ENCODE peak calls at places on chromosome 14, in four cellular contexts. One of them, this sample, is unnamed.

GRCh38 chr14:58133739-58134138 is 18.3 kb downstream of the ARMH4 start:
- DNase-seq in GM12865: no peak
- DNase-seq in PC-3: peak; percentile 97
- DNase-seq in heart right ventricle: no peak
- DNase-seq in this sample: peak; percentile 89

GRCh38 chr14:54106802-54107377 is 150.3 kb upstream of the BMP4 start:
- DNase-seq in GM12865: no peak
- DNase-seq in PC-3: peak; percentile 99
- DNase-seq in heart right ventricle: no peak
- DNase-seq in this sample: no peak

GRCh38 chr14:37436519-37436918 is 158.5 kb downstream of the FOXA1 start:
- DNase-seq in GM12865: no peak
- DNase-seq in PC-3: peak; percentile 97
- DNase-seq in heart right ventricle: no peak
- DNase-seq in this sample: peak; percentile 27

GRCh38 chr14:50620341-50620740 is 47.8 kb downstream of the SAV1 start:
- DNase-seq in GM12865: no peak
- DNase-seq in PC-3: peak; percentile 47
- DNase-seq in heart right ventricle: no peak
- DNase-seq in this sample: peak; percentile 35

GRCh38 chr14:106209745-106210144 is 683.4 kb downstream of the TMEM121 start:
- DNase-seq in GM12865: no peak
- DNase-seq in PC-3: no peak
- DNase-seq in heart right ventricle: no peak
- DNase-seq in this sample: no peak

GRCh38 chr14:33634631-33635030 is 316.2 kb downstream of the EGLN3 start:
- DNase-seq in GM12865: no peak
- DNase-seq in PC-3: peak; percentile 19
- DNase-seq in heart right ventricle: no peak
- DNase-seq in this sample: peak; percentile 68

GRCh38 chr14:103204852-103205540 is 81.7 kb downstream of the TNFAIP2 start:
- DNase-seq in GM12865: no peak
- DNase-seq in PC-3: no peak
- DNase-seq in heart right ventricle: no peak
- DNase-seq in this sample: peak; percentile 29

GRCh38 chr14:51846631-51847488 is 13.6 kb upstream of the GNG2 start:
- DNase-seq in GM12865: peak; percentile 96
- DNase-seq in PC-3: no peak
- DNase-seq in heart right ventricle: peak; percentile 61
- DNase-seq in this sample: no peak

GRCh38 chr14:103767306-103767894 is 51.8 kb downstream of the ZFYVE21 start:
- DNase-seq in GM12865: no peak
- DNase-seq in PC-3: no peak
- DNase-seq in heart right ventricle: no peak
- DNase-seq in this sample: no peak

GRCh38 chr14:76282581-76282980 is 93.4 kb upstream of the ESRRB start:
- DNase-seq in GM12865: no peak
- DNase-seq in PC-3: no peak
- DNase-seq in heart right ventricle: no peak
- DNase-seq in this sample: no peak

GRCh38 chr14:57755018-57755521 is 110.8 kb downstream of the SLC35F4 start:
- DNase-seq in GM12865: no peak
- DNase-seq in PC-3: no peak
- DNase-seq in heart right ventricle: no peak
- DNase-seq in this sample: no peak

GRCh38 chr14:36525746-36526099 is 5.7 kb upstream of the NKX2-1 start:
- DNase-seq in GM12865: no peak
- DNase-seq in PC-3: no peak
- DNase-seq in heart right ventricle: no peak
- DNase-seq in this sample: no peak

GRCh38 chr14:53151867-53152626 is 1.1 kb downstream of the DDHD1 start:
- DNase-seq in GM12865: peak; percentile 78
- DNase-seq in PC-3: peak; percentile 75
- DNase-seq in heart right ventricle: peak; percentile 42
- DNase-seq in this sample: peak; percentile 62

GRCh38 chr14:106044515-106044914 is 518.1 kb downstream of the TMEM121 start:
- DNase-seq in GM12865: peak; percentile 26
- DNase-seq in PC-3: no peak
- DNase-seq in heart right ventricle: no peak
- DNase-seq in this sample: no peak

GRCh38 chr14:69355955-69356321 is 42.2 kb downstream of the ERH start:
- DNase-seq in GM12865: no peak
- DNase-seq in PC-3: peak; percentile 37
- DNase-seq in heart right ventricle: no peak
- DNase-seq in this sample: no peak

GRCh38 chr14:87109271-87109670 is 883.7 kb downstream of the GALC start:
- DNase-seq in GM12865: no peak
- DNase-seq in PC-3: no peak
- DNase-seq in heart right ventricle: no peak
- DNase-seq in this sample: no peak

GRCh38 chr14:71668186-71668912 is 263.9 kb upstream of the RGS6 start:
- DNase-seq in GM12865: no peak
- DNase-seq in PC-3: no peak
- DNase-seq in heart right ventricle: no peak
- DNase-seq in this sample: no peak

GRCh38 chr14:95562892-95563685 is 28.2 kb downstream of the GLRX5 start:
- DNase-seq in GM12865: peak; percentile 40
- DNase-seq in PC-3: no peak
- DNase-seq in heart right ventricle: no peak
- DNase-seq in this sample: peak; percentile 3

GRCh38 chr14:90658541-90658967 is 157.7 kb downstream of the TTC7B start:
- DNase-seq in GM12865: peak; percentile 16
- DNase-seq in PC-3: peak; percentile 75
- DNase-seq in heart right ventricle: no peak
- DNase-seq in this sample: peak; percentile 86

GRCh38 chr14:38217538-38217937 is 9.8 kb downstream of the SSTR1 start:
- DNase-seq in GM12865: no peak
- DNase-seq in PC-3: no peak
- DNase-seq in heart right ventricle: no peak
- DNase-seq in this sample: no peak

GRCh38 chr14:104879201-104879982 is 14.3 kb downstream of the CEP170B start:
- DNase-seq in GM12865: no peak
- DNase-seq in PC-3: no peak
- DNase-seq in heart right ventricle: no peak
- DNase-seq in this sample: no peak
- H3K4me3 ChIP-seq in GM12865: no peak overlapping the region
- H3K4me3 ChIP-seq in PC-3: no peak overlapping the region
- H3K4me3 ChIP-seq in heart right ventricle: no peak overlapping the region
- H3K4me3 ChIP-seq in this sample: no peak overlapping the region

DNA sequence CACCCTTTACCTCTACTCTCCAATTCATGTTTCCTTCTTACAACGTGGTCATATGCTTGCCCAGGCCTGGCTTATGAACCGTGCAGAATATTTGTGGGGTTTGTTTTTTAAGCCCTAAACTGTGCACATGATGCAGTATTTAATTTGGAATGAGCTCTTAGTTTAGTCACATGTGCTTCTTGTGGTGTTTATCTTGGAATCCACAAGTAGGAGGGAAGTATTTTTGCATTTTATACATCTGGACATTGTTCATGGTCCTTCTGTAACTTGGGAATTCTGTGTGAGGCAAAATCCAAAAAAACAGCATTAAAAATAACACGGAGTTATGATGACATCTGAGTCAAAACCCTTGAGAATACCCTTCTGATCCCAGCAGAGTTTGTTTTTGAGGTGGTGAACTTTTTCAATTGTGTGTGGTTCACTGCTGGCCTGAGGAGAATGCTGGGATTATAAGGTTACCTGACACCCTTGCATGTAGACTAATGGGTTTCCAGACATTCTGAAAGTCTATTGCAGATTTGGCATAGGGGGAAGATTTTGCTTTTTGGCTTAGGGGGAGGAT is 121.4 kb downstream of the RAD51B start:
- DNase-seq in GM12865: no peak
- DNase-seq in PC-3: peak; percentile 27
- DNase-seq in heart right ventricle: peak; percentile 13
- DNase-seq in this sample: no peak
- H3K4me3 ChIP-seq in GM12865: no peak overlapping the region
- H3K4me3 ChIP-seq in PC-3: no peak overlapping the region
- H3K4me3 ChIP-seq in heart right ventricle: no peak overlapping the region
- H3K4me3 ChIP-seq in this sample: no peak overlapping the region

GRCh38 chr14:22570132-22570949 is 18.7 kb downstream of the DAD1 start:
- DNase-seq in GM12865: peak; percentile 98
- DNase-seq in PC-3: peak; percentile 92
- DNase-seq in heart right ventricle: peak; percentile 85
- DNase-seq in this sample: peak; percentile 80
- H3K4me3 ChIP-seq in GM12865: peak overlapping the region; percentile 63
- H3K4me3 ChIP-seq in PC-3: no peak overlapping the region
- H3K4me3 ChIP-seq in heart right ventricle: no peak overlapping the region
- H3K4me3 ChIP-seq in this sample: no peak overlapping the region

DNA sequence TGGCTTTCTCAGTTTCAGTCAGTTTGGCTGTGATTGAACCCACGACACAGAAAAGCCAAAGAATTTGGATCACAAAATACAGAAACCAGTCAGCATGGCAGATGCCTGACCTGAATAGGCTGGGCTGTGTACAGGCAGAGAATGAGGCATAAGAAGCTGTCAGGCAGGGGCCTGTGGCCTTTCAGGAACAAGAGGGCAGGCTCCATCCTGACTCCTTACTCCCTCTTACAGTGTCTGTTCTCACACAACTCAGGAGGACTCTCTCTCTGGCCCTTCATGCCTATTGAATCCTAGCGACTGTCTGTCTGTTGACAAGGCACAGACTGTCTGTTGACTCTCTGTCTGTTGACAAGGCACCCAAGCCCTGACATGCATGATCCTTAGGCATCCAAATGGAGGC is 366.4 kb upstream of the CCDC196 start:
- DNase-seq in GM12865: no peak
- DNase-seq in PC-3: no peak
- DNase-seq in heart right ventricle: no peak
- DNase-seq in this sample: no peak
- H3K4me3 ChIP-seq in GM12865: no peak overlapping the region
- H3K4me3 ChIP-seq in PC-3: no peak overlapping the region
- H3K4me3 ChIP-seq in heart right ventricle: no peak overlapping the region
- H3K4me3 ChIP-seq in this sample: no peak overlapping the region

DNA sequence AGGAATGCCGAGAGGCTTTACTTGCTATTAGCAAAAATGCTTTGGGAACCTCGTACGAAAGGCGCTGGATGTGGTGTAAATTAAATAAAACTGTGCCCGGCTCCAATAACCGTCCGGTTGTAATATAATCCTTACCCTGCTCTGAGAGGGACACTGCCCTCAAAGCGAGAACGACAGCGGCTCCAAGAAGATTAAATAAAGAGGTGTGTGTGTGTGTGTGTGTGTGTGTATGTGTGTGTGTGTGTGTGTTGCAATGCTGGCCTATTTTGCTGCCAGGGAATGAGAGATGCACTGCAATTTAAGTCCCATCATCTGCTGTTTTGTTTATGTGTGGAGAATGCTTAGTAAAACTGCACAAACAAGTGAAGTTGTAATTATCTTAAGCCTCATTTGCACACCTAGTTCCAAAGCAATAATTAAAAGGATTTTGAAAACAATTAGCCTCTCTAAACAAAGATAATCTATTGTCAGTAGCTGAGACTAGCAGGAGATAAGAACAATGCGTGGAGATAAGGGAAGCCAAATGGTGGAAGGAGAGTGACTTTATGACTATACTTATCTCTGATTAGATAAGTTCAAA is 1.2 kb upstream of the SIX1 start:
- DNase-seq in GM12865: no peak
- DNase-seq in PC-3: peak; percentile 53
- DNase-seq in heart right ventricle: no peak
- DNase-seq in this sample: peak; percentile 39
- H3K4me3 ChIP-seq in GM12865: no peak overlapping the region
- H3K4me3 ChIP-seq in PC-3: peak overlapping the region; percentile 75
- H3K4me3 ChIP-seq in heart right ventricle: no peak overlapping the region
- H3K4me3 ChIP-seq in this sample: peak overlapping the region; percentile 77

DNA sequence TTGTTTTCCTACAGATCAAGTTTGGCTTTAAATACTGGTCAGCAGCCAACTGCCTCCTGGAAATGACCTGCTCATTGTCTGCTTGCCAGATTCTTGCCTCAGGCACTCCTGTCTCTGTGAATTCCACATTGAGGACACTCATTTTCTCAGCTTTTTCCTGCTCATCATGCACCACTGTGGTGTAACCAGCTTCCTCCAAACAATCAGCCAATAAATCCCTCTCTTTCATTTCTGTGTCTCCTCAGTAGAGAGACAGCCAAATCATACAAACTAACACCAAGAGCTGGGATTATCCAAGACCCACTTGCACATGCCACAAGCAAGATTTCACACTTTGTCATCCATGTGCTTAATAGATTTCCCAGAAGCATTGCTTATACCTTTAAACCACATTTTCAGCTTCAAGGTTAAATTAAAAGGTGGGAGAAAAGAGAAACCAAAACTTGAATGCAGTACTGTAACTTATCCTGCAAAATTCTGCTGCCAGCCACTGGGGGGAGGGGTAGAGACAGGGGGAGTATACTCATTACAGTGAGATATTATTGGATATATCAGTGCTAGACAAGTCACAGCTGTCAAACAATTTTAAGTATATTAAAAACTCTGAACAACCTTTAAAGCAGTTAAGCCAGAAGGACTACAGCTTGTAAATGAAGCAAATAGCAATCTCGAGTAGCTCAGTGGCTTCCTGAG is 105.0 kb downstream of the PPP2R5E start:
- DNase-seq in GM12865: peak; percentile 40
- DNase-seq in PC-3: peak; percentile 98
- DNase-seq in heart right ventricle: peak; percentile 68
- DNase-seq in this sample: peak; percentile 94
- H3K4me3 ChIP-seq in GM12865: no peak overlapping the region
- H3K4me3 ChIP-seq in PC-3: peak overlapping the region; percentile 56
- H3K4me3 ChIP-seq in heart right ventricle: peak overlapping the region; percentile 11
- H3K4me3 ChIP-seq in this sample: no peak overlapping the region

DNA sequence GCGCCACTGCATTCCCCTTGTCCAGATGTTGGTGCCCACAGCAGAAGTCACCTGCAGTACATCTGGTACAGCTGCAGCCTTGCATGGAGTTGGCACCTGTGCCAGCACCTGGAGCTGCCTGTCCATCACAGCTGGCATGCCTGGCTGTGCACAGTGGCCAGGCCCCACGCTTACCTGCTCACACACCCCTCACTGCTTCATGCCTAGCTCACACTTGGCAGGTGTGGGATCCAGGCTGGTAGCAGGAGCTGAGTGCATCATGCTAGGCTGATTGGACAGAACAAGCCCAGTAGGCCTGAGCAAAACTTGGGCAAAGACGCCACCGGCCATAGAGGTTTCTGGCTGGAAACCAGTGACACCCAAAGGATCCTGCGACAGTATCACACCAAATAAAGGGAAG is 402.8 kb downstream of the FOXG1 start:
- DNase-seq in GM12865: no peak
- DNase-seq in PC-3: no peak
- DNase-seq in heart right ventricle: no peak
- DNase-seq in this sample: no peak
- H3K4me3 ChIP-seq in GM12865: no peak overlapping the region
- H3K4me3 ChIP-seq in PC-3: no peak overlapping the region
- H3K4me3 ChIP-seq in heart right ventricle: no peak overlapping the region
- H3K4me3 ChIP-seq in this sample: no peak overlapping the region

This sample was measured in epithelial cell of esophagus.